ENCODE peak calls at places on chromosomes 1 and 21, in four cellular contexts. C, X, F and B are unnamed samples.

GRCh38 chr1:160162936-160163335 is 11.5 kb downstream of the ATP1A4 start:
- DNase-seq in C (no peak), X (no peak), F (no peak), B (no peak)

GRCh38 chr21:25507522-25507921 is 99.8 kb downstream of the MRPL39 start:
- DNase-seq in C (no peak), F (peak), X (no peak), B (no peak)

GRCh38 chr21:40841524-40842196 is 5.3 kb downstream of the DSCAM start:
- DNase-seq in C (peak), X (peak), F (no peak), B (no peak)

GRCh38 chr1:93722081-93723031 is 40.7 kb upstream of the BCAR3 start:
- DNase-seq in C (no peak), X (no peak), F (no peak), B (no peak)

GRCh38 chr21:35048183-35048601 is 910 bp downstream of the RUNX1 start:
- DNase-seq in F (no peak), C (no peak), X (peak), B (no peak)

GRCh38 chr1:24107462-24108225 is 4.3 kb downstream of the MYOM3 start:
- DNase-seq in X (peak), C (peak), F (peak), B (no peak)

GRCh38 chr21:38503588-38503987 is 5.3 kb upstream of the ERG start:
- DNase-seq in X (no peak), F (peak), C (no peak), B (no peak)

GRCh38 chr1:202362212-202362611 is 13.7 kb downstream of the PPP1R12B start:
- DNase-seq in C (no peak), F (no peak), X (no peak), B (no peak)

GRCh38 chr1:79501153-79501552 is 494.6 kb upstream of the ADGRL4 start:
- DNase-seq in X (no peak), C (no peak), F (no peak), B (no peak)

GRCh38 chr1:89630046-89630445 is 2.9 kb upstream of the LRRC8C start:
- DNase-seq in C (no peak), F (no peak), X (no peak), B (no peak)

GRCh38 chr1:184532199-184532598 is 145.4 kb downstream of the C1orf21 start:
- DNase-seq in C (no peak), F (no peak), X (no peak), B (no peak)

GRCh38 chr1:160863422-160864131 is 890 bp upstream of the CD244 start:
- DNase-seq in F (no peak), C (no peak), X (no peak), B (no peak)

GRCh38 chr1:182633031-182633430 is 28.8 kb upstream of the RGS16 start:
- DNase-seq in C (no peak), F (no peak), X (no peak), B (no peak)

GRCh38 chr1:116915182-116915611 is 5.5 kb downstream of the PTGFRN start:
- DNase-seq in X (no peak), F (no peak), C (no peak), B (no peak)

GRCh38 chr1:27563407-27564263 is 40.3 kb downstream of the AHDC1 start:
- DNase-seq in F (peak), C (no peak), X (peak), B (no peak)

GRCh38 chr1:56502700-56503245 is 76.6 kb downstream of the PLPP3 start:
- DNase-seq in F (peak), X (no peak), C (no peak), B (no peak)

GRCh38 chr1:34744851-34745250 is 10.0 kb upstream of the GJB5 start:
- DNase-seq in X (no peak), C (no peak), F (no peak), B (no peak)

GRCh38 chr1:53572061-53572801 is 113.0 kb downstream of the DMRTB1 start:
- DNase-seq in F (peak), C (no peak), X (peak), B (no peak)

GRCh38 chr1:168455764-168456163 is 88.0 kb downstream of the XCL2 start:
- DNase-seq in C (no peak), F (peak), X (no peak), B (no peak)

GRCh38 chr21:27722095-27722494 is 755.2 kb upstream of the ADAMTS5 start:
- DNase-seq in F (no peak), X (peak), C (no peak), B (no peak)

GRCh38 chr1:183124259-183124658 is 61.8 kb upstream of the LAMC2 start:
- DNase-seq in F (no peak), C (no peak), X (no peak), B (no peak)

GRCh38 chr1:234434706-234435105 is 44.3 kb downstream of the TARBP1 start:
- DNase-seq in C (no peak), F (no peak), X (no peak), B (no peak)

GRCh38 chr21:34243562-34243961 is 120.2 kb upstream of the KCNE2 start:
- DNase-seq in C (no peak), F (peak), X (no peak), B (no peak)

GRCh38 chr1:93437976-93438605 is 9.8 kb upstream of the FNBP1L start:
- DNase-seq in X (peak), F (peak), C (no peak), B (no peak)

GRCh38 chr1:47059376-47059775 is 7.7 kb upstream of the CYP4Z1 start:
- DNase-seq in X (no peak), F (no peak), C (no peak), B (no peak)

GRCh38 chr1:25566730-25567341 is 23.4 kb downstream of the LDLRAP1 start:
- DNase-seq in C (peak), X (peak), F (peak), B (no peak)

GRCh38 chr1:51336004-51336403 is 5.6 kb upstream of the TTC39A start:
- DNase-seq in X (peak), C (no peak), F (no peak), B (no peak)

GRCh38 chr1:9900142-9901043 is 9.7 kb downstream of the CTNNBIP1 start:
- DNase-seq in C (peak), X (peak), F (no peak), B (no peak)

GRCh38 chr1:231679109-231679508 is 52.5 kb downstream of the DISC1 start:
- DNase-seq in C (no peak), F (no peak), X (no peak), B (no peak)

GRCh38 chr1:154270833-154271232 is 1.6 kb upstream of the HAX1 start:
- DNase-seq in X (no peak), C (no peak), F (no peak), B (no peak)

GRCh38 chr1:154272217-154272998 is at the start of gene HAX1:
- DNase-seq in F (peak), X (peak), C (peak), B (peak)

GRCh38 chr1:154272999-154273563 is 652 bp downstream of the HAX1 start:
- DNase-seq in F (no peak), X (peak), C (no peak), B (no peak)

DNA sequence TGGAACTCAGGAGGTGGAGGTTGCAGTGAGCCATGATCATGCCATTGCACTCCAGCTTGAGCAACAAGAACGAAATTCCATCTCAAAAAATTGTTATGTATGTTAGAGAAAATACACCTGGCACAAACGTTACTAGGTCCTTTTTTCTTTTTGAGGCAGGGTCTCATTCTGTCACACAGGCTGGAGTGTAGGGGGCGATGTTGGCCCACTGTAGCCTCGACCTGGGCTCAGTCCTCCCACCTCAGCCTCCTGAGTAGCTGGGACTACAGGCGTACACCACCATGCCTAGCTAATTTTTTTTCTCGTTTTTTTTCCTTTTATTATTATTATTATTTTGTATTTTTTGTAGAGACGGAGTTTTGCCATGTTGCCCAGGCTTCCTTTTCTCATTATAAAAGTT is 4.4 kb downstream of the HAX1 start:
- DNase-seq in C (no peak), F (no peak), X (no peak), B (no peak)
- TF ChIP-seq CTCF in C (no peak), F (peak), X (peak), B (peak)

DNA sequence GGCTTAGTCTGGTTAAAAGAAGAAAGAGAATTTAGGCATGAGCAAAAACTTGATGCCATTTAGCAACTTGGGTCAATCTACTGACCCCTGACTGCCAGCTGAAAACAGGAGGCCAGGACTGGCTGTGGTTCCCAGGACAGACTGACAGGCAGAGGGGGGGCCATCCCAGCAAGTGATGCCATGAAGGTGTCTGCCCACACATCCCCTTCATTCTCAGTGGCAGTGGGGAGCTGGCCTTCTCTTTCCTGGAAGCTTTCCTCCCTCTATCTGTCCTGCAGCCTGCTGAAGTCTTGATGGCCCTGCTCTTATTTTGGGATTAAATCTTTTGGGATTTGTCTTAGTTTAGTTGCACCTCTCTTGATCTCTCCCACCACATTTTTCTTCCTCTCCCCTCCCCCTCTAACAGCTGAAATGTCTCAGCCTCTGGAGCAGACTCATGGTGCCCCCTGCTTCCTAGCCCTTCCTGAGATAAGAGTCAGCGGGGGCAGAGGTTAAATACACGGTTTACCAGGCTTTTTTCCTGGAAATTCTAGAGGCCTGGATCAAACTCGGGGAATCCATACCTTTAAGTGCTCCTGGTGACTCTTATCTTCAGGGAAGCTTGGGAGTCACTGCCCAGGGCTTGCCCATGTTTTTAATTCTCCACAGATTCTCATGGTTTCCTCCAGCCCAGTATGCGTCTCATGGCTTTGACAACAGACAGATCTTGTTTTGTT is 99.5 kb upstream of the TSPAN2 start:
- DNase-seq in X (no peak), C (no peak), F (no peak), B (no peak)
- TF ChIP-seq CTCF in X (no peak), C (no peak), F (no peak), B (no peak)

DNA sequence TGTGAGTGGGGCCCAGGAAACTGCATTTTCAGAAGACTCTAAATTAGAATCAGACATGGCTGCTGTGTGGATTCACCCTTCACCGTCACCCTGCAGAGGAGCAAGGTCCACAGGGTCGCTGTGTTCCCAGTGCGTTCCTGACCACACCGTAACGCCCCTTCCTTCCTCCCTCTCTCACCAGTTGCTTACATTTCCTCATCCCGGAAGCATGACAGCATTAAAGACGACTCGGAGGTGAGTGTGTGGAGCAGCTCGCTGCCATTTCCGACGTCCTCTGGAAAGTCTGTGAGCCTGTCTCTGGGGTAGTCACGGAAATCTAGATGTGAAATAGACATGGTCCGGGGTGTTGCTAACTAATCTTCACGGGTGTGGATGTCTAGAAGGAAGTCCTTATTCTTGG is 45.9 kb downstream of the FAAP20 start:
- DNase-seq in C (no peak), F (no peak), X (no peak), B (no peak)
- TF ChIP-seq CTCF in C (no peak), F (no peak), X (no peak), B (no peak)

DNA sequence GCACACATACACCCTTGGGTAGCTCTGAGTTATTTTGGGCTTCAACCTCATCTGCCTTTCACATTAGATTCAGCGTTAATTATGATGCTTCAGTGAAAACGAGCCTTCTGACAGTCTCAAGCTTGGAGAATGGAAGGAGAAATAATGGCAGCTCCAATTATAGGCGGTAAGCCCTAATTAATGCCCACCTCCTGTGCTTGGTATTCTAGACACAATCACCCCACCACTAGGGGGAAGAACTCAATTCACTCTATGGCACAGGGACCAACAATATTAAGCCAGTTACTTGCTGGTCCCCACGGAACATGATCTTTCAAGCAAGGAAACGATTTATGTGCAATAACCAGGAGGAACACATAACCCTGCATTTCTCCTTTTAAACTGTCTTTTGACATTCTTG is 397.9 kb downstream of the BRINP2 start:
- DNase-seq in F (no peak), X (no peak), C (no peak), B (no peak)
- TF ChIP-seq CTCF in F (no peak), X (no peak), C (no peak), B (no peak)

GRCh38 chr21:43659136-43660000 is at the start of the genes HSF2BP and RRP1B:
- DNase-seq in X (peak), F (peak), C (peak), B (peak)
- TF ChIP-seq CTCF in X (peak), F (peak), C (peak), B (no peak)

DNA sequence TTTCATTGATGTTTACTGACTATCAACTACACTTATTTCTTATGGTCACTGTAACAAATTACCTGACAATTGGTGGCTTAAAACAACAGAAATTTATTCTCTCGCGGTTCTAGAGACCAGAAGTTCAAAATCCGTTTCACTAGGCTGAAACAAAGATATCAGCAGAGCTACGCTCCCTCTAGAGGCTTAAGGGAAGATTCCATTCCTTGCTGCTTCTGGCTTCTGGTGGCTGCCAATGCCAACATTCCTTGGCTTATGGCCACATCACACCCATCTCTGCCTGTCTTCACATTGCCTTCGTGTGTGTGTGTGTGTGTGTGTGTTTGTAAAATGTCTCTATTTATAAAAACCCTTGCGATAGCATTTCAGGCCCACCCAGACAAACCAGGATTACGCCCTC is 66.4 kb downstream of the LMX1A start:
- DNase-seq in C (no peak), X (no peak), F (no peak), B (no peak)
- TF ChIP-seq CTCF in C (no peak), X (no peak), F (no peak), B (no peak)

DNA sequence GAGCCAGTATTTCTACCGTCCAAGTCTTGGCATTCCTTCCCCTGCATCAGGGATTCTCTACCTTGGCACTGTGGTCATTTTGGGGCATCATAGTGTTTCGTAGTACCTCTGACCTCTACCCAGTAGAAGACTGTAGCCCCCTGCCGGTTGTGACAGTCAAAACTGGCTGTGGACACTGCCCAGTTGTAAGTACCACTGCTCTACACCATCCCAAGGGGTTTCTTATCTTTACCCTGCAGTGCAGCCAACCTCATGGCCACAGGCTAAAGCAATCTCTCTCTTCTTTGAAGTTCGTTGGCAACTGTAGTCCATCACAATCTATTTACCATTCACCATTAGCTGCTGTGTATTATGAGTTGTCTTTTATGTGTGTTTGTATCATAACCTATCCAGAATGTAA is 29.3 kb upstream of the ERO1B start:
- DNase-seq in C (no peak), F (no peak), X (no peak), B (no peak)
- TF ChIP-seq CTCF in C (no peak), F (no peak), X (no peak), B (no peak)

DNA sequence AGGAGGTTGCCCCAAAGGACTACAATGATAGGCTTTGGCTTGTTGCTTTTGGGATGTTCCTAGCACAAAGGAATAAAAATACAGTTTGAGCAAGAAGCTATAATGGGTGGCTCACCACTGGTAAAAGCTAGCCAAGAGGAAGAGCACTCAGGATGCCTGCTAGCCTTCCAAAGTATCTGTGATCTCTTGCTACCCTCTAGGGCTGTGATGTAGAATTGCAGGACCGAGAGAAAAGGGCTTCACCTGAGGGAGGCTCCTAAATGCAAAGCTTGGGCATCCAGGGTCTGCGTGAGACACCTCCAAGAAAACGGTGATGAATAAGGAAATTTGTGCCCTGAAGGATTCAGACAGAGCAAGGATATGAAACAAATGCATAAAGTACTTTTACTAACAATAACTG is 17.7 kb downstream of the IVL start:
- DNase-seq in F (peak), C (no peak), X (no peak), B (no peak)
- TF ChIP-seq CTCF in F (peak), C (no peak), X (no peak), B (peak)